ENCODE peak calls at places on chromosome X, in nine cellular contexts. N, Y, B, M, J, G, P, L and I are unnamed samples.

GRCh38 chrX:131703646-131704045 is 159.8 kb downstream of the OR13H1 start:
- DNase-seq in P (peak), G (no peak), N (no peak), Y (no peak), M (no peak), B (no peak), L (no peak), J (no peak), I (no peak)

GRCh38 chrX:15943393-15943792 is 88.8 kb upstream of the AP1S2 start:
- DNase-seq in J (no peak), B (no peak), M (no peak), Y (no peak), L (no peak), G (no peak), N (no peak), P (no peak), I (no peak)

GRCh38 chrX:12824944-12825343 is 33.7 kb downstream of the PRPS2 start:
- DNase-seq in L (no peak), B (no peak), M (no peak), N (no peak), Y (no peak), J (no peak), G (no peak), P (no peak), I (no peak)

GRCh38 chrX:128807367-128807766 is 715.9 kb downstream of the SMARCA1 start:
- DNase-seq in L (no peak), J (no peak), B (no peak), M (no peak), Y (peak), P (no peak), N (no peak), G (no peak), I (no peak)

GRCh38 chrX:112839856-112840255 is 775 bp downstream of the AMOT start:
- DNase-seq in G (no peak), B (no peak), M (no peak), L (peak), Y (no peak), J (no peak), P (no peak), N (no peak), I (no peak)

GRCh38 chrX:37302569-37302968 is 46.6 kb upstream of the PRRG1 start:
- DNase-seq in M (no peak), N (peak), B (peak), G (peak), J (peak), Y (no peak), L (peak), P (peak), I (no peak)

GRCh38 chrX:103498786-103499185 is 20.5 kb downstream of the RAB40A start:
- DNase-seq in N (no peak), P (no peak), J (no peak), G (no peak), L (no peak), B (no peak), Y (no peak), M (no peak), I (no peak)

GRCh38 chrX:72027914-72028307 is 103.8 kb downstream of the RTL5 start:
- DNase-seq in L (peak), M (no peak), B (no peak), P (no peak), J (no peak), Y (no peak), G (no peak), N (no peak), I (no peak)

GRCh38 chrX:46792826-46793195 is 33.9 kb upstream of the SLC9A7 start:
- DNase-seq in J (no peak), M (no peak), P (no peak), G (no peak), L (no peak), B (no peak), Y (no peak), N (no peak), I (no peak)

GRCh38 chrX:30495468-30495867 is 82.1 kb downstream of the TASL start:
- DNase-seq in G (no peak), M (no peak), Y (no peak), B (no peak), P (no peak), L (no peak), J (no peak), N (no peak), I (no peak)

GRCh38 chrX:132023896-132024386 is 839 bp downstream of the STK26 start:
- DNase-seq in J (peak), Y (no peak), M (no peak), N (no peak), G (no peak), P (no peak), L (no peak), B (peak), I (no peak)

GRCh38 chrX:148298737-148299136 is 201.7 kb upstream of the AFF2 start:
- DNase-seq in N (peak), L (no peak), B (no peak), P (no peak), M (no peak), Y (no peak), G (no peak), J (no peak), I (no peak)

GRCh38 chrX:119885554-119886428 is 9.9 kb upstream of the AKAP14 start:
- DNase-seq in Y (no peak), L (no peak), B (no peak), P (peak), J (no peak), N (no peak), M (no peak), G (no peak), I (no peak)

GRCh38 chrX:63764946-63765345 is 20.1 kb downstream of the ARHGEF9 start:
- DNase-seq in P (no peak), Y (no peak), G (no peak), M (no peak), J (no peak), B (no peak), L (no peak), N (peak), I (no peak)

GRCh38 chrX:143663755-143664154 is 27.9 kb upstream of the SLITRK4 start:
- DNase-seq in N (no peak), P (no peak), M (no peak), J (no peak), Y (no peak), B (no peak), L (no peak), G (peak), I (no peak)

GRCh38 chrX:44239036-44239435 is 104.4 kb downstream of the EFHC2 start:
- DNase-seq in Y (no peak), L (no peak), J (no peak), P (no peak), N (no peak), B (no peak), G (no peak), M (no peak), I (no peak)

GRCh38 chrX:48927125-48927524 is 8.3 kb upstream of the PIM2 start:
- DNase-seq in Y (no peak), G (no peak), M (no peak), P (no peak), J (no peak), B (no peak), L (peak), N (no peak), I (no peak)

GRCh38 chrX:66016905-66017658 is 22.8 kb downstream of the VSIG4 start:
- DNase-seq in L (no peak), B (no peak), N (no peak), G (no peak), J (no peak), Y (no peak), M (no peak), P (no peak), I (no peak)
- H3K4me3 ChIP-seq in L (no peak), B (no peak), N (no peak), G (no peak), J (peak), Y (no peak), M (no peak), P (no peak), I (no peak)

GRCh38 chrX:101208152-101208905 is 11.3 kb upstream of the DRP2 start:
- DNase-seq in P (no peak), L (no peak), G (no peak), N (peak), M (no peak), B (no peak), J (no peak), Y (no peak), I (no peak)

GRCh38 chrX:101210630-101211029 is 9.0 kb upstream of the DRP2 start:
- DNase-seq in M (no peak), N (no peak), B (no peak), Y (no peak), J (no peak), G (no peak), P (no peak), L (no peak), I (no peak)

GRCh38 chrX:101203782-101204351 is 15.7 kb upstream of the DRP2 start:
- DNase-seq in B (no peak), J (no peak), N (peak), M (no peak), P (peak), G (no peak), L (no peak), Y (no peak), I (no peak)

DNA sequence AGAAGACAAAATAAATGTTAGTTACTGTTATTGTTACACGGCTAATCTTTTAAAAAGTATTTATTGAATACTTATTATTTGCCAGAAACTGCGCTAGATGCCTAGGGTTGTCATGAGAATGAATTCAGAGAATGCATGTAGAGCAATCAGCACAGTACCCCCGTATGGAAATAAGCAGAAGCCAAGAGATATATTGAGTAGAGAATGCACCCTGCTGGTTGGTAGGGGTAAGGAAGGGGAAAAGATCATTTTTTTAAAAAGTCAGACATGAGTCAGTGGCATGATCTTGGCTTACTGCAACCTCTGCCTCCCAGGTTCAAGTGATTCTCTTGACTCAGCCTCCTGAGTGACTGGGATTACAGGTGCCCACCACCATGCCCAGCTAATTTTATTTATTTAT is 13.1 kb upstream of the DRP2 start:
- DNase-seq in J (no peak), P (peak), N (peak), L (no peak), M (no peak), Y (no peak), G (no peak), B (no peak), I (no peak)
- TF ChIP-seq CTCF in J (peak), P (peak), N (peak), L (peak), M (no peak), Y (no peak), G (peak), B (no peak), I (peak)

GRCh38 chrX:154443479-154443910 is 446 bp upstream of the FAM50A start:
- DNase-seq in N (no peak), P (peak), B (no peak), J (no peak), Y (no peak), G (peak), M (no peak), L (peak), I (no peak)
- H3K4me3 ChIP-seq in N (peak), P (peak), B (no peak), J (peak), Y (peak), G (peak), M (peak), L (no peak), I (peak)

DNA sequence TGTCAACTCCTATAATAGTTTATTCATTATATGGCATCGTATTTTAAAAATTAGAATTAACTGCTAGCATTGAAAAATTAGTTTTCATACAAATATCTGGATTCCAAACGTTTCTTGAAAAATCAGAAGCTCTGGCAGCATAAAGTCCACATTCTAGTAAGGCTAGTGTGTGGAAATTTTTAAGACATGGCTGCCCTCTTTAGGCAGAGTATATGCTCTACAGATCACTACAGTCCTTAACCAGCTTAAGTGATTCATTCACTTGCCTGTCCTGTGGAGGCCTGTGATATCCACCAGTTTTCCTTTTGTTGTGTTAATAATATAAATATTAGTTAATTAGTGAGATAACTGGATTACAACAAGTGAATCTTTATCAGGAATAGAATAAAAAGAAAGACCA is 287.2 kb downstream of the OPHN1 start:
- DNase-seq in Y (no peak), L (no peak), P (peak), G (peak), N (peak), B (no peak), J (no peak), M (no peak), I (peak)
- TF ChIP-seq CTCF in Y (no peak), L (peak), P (peak), G (peak), N (peak), B (no peak), J (peak), M (peak), I (peak)

DNA sequence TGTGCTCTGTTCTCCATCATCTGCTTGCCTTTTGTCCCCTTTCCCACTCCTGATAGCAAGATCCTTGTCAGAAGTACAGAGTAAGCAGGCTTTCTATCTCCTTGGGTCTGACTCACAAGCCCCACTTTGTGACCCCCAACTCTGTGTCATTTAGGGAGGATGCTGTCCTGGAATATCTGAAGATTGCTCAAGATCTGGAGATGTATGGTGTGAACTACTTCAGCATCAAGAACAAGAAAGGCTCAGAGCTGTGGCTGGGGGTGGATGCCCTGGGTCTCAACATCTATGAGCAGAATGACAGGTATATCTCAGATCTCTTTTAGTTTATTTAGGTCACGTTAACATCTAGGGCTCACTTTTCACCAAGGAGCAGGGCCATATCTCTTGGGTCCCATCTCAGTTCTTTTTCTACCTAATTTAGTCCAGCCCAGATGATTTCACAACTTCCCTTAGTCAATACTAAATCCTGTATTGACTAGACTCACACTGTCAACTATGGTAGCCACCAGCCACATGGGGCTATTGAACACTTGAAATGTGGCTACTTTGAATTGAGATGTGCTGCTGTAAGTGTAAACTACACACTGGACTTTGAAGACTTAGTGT is 64.3 kb downstream of the MSN start:
- DNase-seq in Y (no peak), M (no peak), L (no peak), G (no peak), P (no peak), B (no peak), J (no peak), N (no peak), I (no peak)
- H3K4me3 ChIP-seq in Y (no peak), M (no peak), L (no peak), G (no peak), P (no peak), B (no peak), J (no peak), N (no peak), I (no peak)

GRCh38 chrX:5388087-5388486 is 840.6 kb downstream of the NLGN4X start:
- DNase-seq in M (no peak), J (no peak), L (no peak), N (no peak), Y (no peak), P (no peak), G (no peak), B (no peak), I (no peak)

GRCh38 chrX:5390376-5390775 is 838.3 kb downstream of the NLGN4X start:
- DNase-seq in L (no peak), M (no peak), P (no peak), B (no peak), G (no peak), J (no peak), Y (no peak), N (no peak), I (no peak)
- TF ChIP-seq CTCF in L (no peak), M (no peak), P (no peak), B (no peak), G (no peak), J (no peak), Y (no peak), N (no peak), I (no peak)

GRCh38 chrX:9370888-9371287 is 94.0 kb upstream of the TBL1X start:
- DNase-seq in N (peak), Y (no peak), B (no peak), L (no peak), M (no peak), J (no peak), G (no peak), P (no peak), I (no peak)

GRCh38 chrX:9369802-9370291 is 95.0 kb upstream of the TBL1X start:
- DNase-seq in J (no peak), P (no peak), G (no peak), B (no peak), L (no peak), N (peak), M (no peak), Y (no peak), I (no peak)

GRCh38 chrX:9373789-9374188 is 91.1 kb upstream of the TBL1X start:
- DNase-seq in J (no peak), P (no peak), M (no peak), B (no peak), Y (no peak), L (no peak), G (no peak), N (no peak), I (no peak)

GRCh38 chrX:9374537-9374936 is 90.3 kb upstream of the TBL1X start:
- DNase-seq in L (no peak), M (no peak), P (peak), N (no peak), J (no peak), Y (peak), G (peak), B (peak), I (no peak)

GRCh38 chrX:9372866-9373265 is 92.0 kb upstream of the TBL1X start:
- DNase-seq in L (no peak), J (no peak), B (no peak), M (no peak), P (no peak), Y (no peak), G (no peak), N (no peak), I (no peak)
- H3K4me3 ChIP-seq in L (no peak), J (no peak), B (no peak), M (no peak), P (no peak), Y (no peak), G (no peak), N (no peak), I (no peak)